ENCODE peak calls at places on chromosomes 3 and 15, in five cellular contexts. Z is AG09309, Q is IMR-90, W is fibroblast of pulmonary artery, V is lung microvascular endothelial cell. I is an unnamed sample.

GRCh38 chr15:52056496-52056895 is 37.5 kb downstream of the MAPK6 start:
- DNase-seq in Q (no peak), W (no peak), V (no peak), Z (no peak), I (no peak)

GRCh38 chr3:60399861-60400845 is 851.1 kb downstream of the FHIT start:
- DNase-seq in Z (no peak), W (peak), Q (peak), V (no peak), I (no peak)

GRCh38 chr3:160314949-160315348 is 84.1 kb downstream of the IFT80 start:
- DNase-seq in Q (no peak), V (no peak), W (no peak), Z (no peak), I (no peak)

GRCh38 chr3:150253622-150254021 is 154.5 kb upstream of the TSC22D2 start:
- DNase-seq in Q (no peak), Z (no peak), W (no peak), V (peak), I (peak)

GRCh38 chr3:178137831-178138230 is 398.4 kb upstream of the KCNMB2 start:
- DNase-seq in V (no peak), W (no peak), Q (no peak), Z (no peak), I (no peak)

GRCh38 chr3:35743218-35743617 is 103.9 kb downstream of the ARPP21 start:
- DNase-seq in V (no peak), W (no peak), Q (no peak), Z (no peak), I (no peak)

GRCh38 chr3:170012683-170013400 is 25.0 kb upstream of the GPR160 start:
- DNase-seq in Z (no peak), Q (no peak), W (no peak), V (peak), I (no peak)

GRCh38 chr3:27349832-27350231 is 19.4 kb downstream of the NEK10 start:
- DNase-seq in V (no peak), Z (no peak), Q (no peak), W (no peak), I (no peak)

GRCh38 chr15:88621789-88622604 is 857 bp downstream of the AEN start:
- DNase-seq in Z (no peak), Q (peak), W (peak), V (peak), I (no peak)

GRCh38 chr3:55592572-55592971 is 105.5 kb upstream of the WNT5A start:
- DNase-seq in W (no peak), Q (no peak), Z (no peak), V (no peak), I (no peak)

GRCh38 chr15:85337398-85338074 is 42.9 kb upstream of the AKAP13 start:
- DNase-seq in V (peak), W (no peak), Q (no peak), Z (no peak), I (no peak)

GRCh38 chr3:50381315-50381714 is 22.0 kb upstream of the TMEM115 start:
- DNase-seq in V (no peak), W (no peak), Z (no peak), Q (no peak), I (no peak)

GRCh38 chr3:107346559-107346958 is 30.7 kb upstream of the CCDC54 start:
- DNase-seq in W (peak), Q (no peak), V (no peak), Z (no peak), I (no peak)

GRCh38 chr3:57582470-57583168 is 14.5 kb downstream of the ARF4 start:
- DNase-seq in Q (no peak), V (peak), W (no peak), Z (no peak), I (no peak)

GRCh38 chr3:133881987-133882825 is 13.5 kb downstream of the RAB6B start:
- DNase-seq in Z (no peak), V (no peak), W (no peak), Q (no peak), I (no peak)

GRCh38 chr3:12155264-12155663 is 3.4 kb downstream of the TIMP4 start:
- DNase-seq in V (no peak), Z (no peak), W (no peak), Q (no peak), I (no peak)